ENCODE peak calls at places on chromosomes 11 and 22, in five cellular contexts. S, N, I, E and Y are unnamed samples.
A peak's percentile ranks its signal among the peaks of the same experiment; 100 is the strongest.

GRCh38 chr11:18010271-18010670 is 2.6 kb downstream of the SERGEF start:
- DNase-seq in S (no peak), N (no peak), I (no peak), E (no peak), Y (no peak)

GRCh38 chr11:17978553-17979287 is 34.1 kb downstream of the SERGEF start:
- DNase-seq in S (no peak), N (no peak), I (peak; percentile 64), E (peak; percentile 14), Y (no peak)

GRCh38 chr11:1843098-1843473 is 4.3 kb downstream of the TNNI2 start:
- DNase-seq in S (no peak), N (no peak), I (no peak), E (no peak), Y (no peak)

GRCh38 chr11:76579047-76579751 is 91.3 kb downstream of the LRRC32 start:
- DNase-seq in S (no peak), N (no peak), I (peak; percentile 81), E (no peak), Y (no peak)

GRCh38 chr22:49480896-49481650 is 346.6 kb downstream of the BRD1 start:
- DNase-seq in S (no peak), N (no peak), I (no peak), E (no peak), Y (no peak)

GRCh38 chr22:26883393-26883792 is 226.0 kb downstream of the MIAT start:
- DNase-seq in S (no peak), N (no peak), I (no peak), E (no peak), Y (no peak)

GRCh38 chr11:16280256-16280682 is 76.1 kb downstream of the SOX6 start:
- DNase-seq in S (no peak), N (no peak), I (no peak), E (no peak), Y (peak; percentile 97)

GRCh38 chr11:47948137-47948536 is 32.2 kb upstream of the PTPRJ start:
- DNase-seq in S (no peak), N (no peak), I (no peak), E (no peak), Y (no peak)

GRCh38 chr11:2728663-2729332 is 29.0 kb upstream of the KCNQ1OT1 start:
- DNase-seq in S (no peak), N (no peak), I (no peak), E (no peak), Y (no peak)

GRCh38 chr11:104127828-104128227 is 36.1 kb downstream of the PDGFD start:
- DNase-seq in S (no peak), N (no peak), I (peak; percentile 58), E (no peak), Y (no peak)

GRCh38 chr11:1776331-1776851 is 12.7 kb upstream of the CTSD start:
- DNase-seq in S (no peak), N (no peak), I (no peak), E (no peak), Y (no peak)

GRCh38 chr22:35894937-35895708 is 133.5 kb downstream of the RBFOX2 start:
- DNase-seq in S (no peak), N (no peak), I (peak; percentile 85), E (no peak), Y (no peak)

GRCh38 chr11:59173964-59174663 is 2.2 kb downstream of the DTX4 start:
- DNase-seq in S (no peak), N (no peak), I (no peak), E (no peak), Y (no peak)

GRCh38 chr11:83249972-83250593 is 36.1 kb downstream of the CCDC90B start:
- DNase-seq in S (no peak), N (no peak), I (peak; percentile 83), E (peak; percentile 45), Y (no peak)

GRCh38 chr11:62451243-62451626 is 32.4 kb downstream of the SCGB1A1 start:
- DNase-seq in S (no peak), N (no peak), I (no peak), E (no peak), Y (no peak)

GRCh38 chr11:4496555-4497248 is 14.3 kb downstream of the OR52K1 start:
- DNase-seq in S (no peak), N (no peak), I (no peak), E (no peak), Y (no peak)

GRCh38 chr22:30821863-30822215 is 127.2 kb downstream of the OSBP2 start:
- DNase-seq in S (no peak), N (no peak), I (no peak), E (no peak), Y (no peak)

GRCh38 chr11:91664521-91664920 is 560.1 kb upstream of the FAT3 start:
- DNase-seq in S (no peak), N (no peak), I (no peak), E (no peak), Y (no peak)

GRCh38 chr22:44159811-44160210 is 20.9 kb upstream of the PARVG start:
- DNase-seq in S (no peak), N (no peak), I (no peak), E (no peak), Y (no peak)

GRCh38 chr11:64296236-64296635 is 3.9 kb upstream of the CATSPERZ start:
- DNase-seq in S (no peak), N (no peak), I (no peak), E (no peak), Y (no peak)

GRCh38 chr11:9629064-9629463 is 34.8 kb upstream of the SWAP70 start:
- DNase-seq in S (no peak), N (no peak), I (no peak), E (no peak), Y (no peak)

GRCh38 chr22:41935015-41935908 is 8.7 kb upstream of the TNFRSF13C start:
- DNase-seq in S (no peak), N (no peak), I (no peak), E (no peak), Y (no peak)

GRCh38 chr11:1884123-1884415 is 7.6 kb downstream of the PRR33 start:
- DNase-seq in S (no peak), N (no peak), I (no peak), E (no peak), Y (no peak)

GRCh38 chr11:134761361-134761760 is 349.3 kb upstream of the B3GAT1 start:
- DNase-seq in S (no peak), N (no peak), I (no peak), E (no peak), Y (no peak)

GRCh38 chr11:45092901-45093760 is 53.3 kb upstream of the PRDM11 start:
- DNase-seq in S (no peak), N (no peak), I (peak; percentile 56), E (no peak), Y (no peak)

GRCh38 chr11:88420165-88420781 is 82.7 kb upstream of the CTSC start:
- DNase-seq in S (no peak), N (no peak), I (peak; percentile 58), E (peak; percentile 73), Y (no peak)

GRCh38 chr11:35009191-35009940 is 92.9 kb downstream of the PDHX start:
- DNase-seq in S (no peak), N (no peak), I (peak; percentile 70), E (no peak), Y (no peak)

GRCh38 chr11:9859491-9860305 is 195.8 kb downstream of the SWAP70 start:
- DNase-seq in S (no peak), N (no peak), I (peak; percentile 89), E (peak; percentile 4), Y (no peak)

GRCh38 chr11:130124096-130124495 is 35.5 kb upstream of the ST14 start:
- DNase-seq in S (no peak), N (no peak), I (peak; percentile 95), E (peak; percentile 99), Y (no peak)

GRCh38 chr11:66081505-66081904 is 11.4 kb downstream of the PACS1 start:
- DNase-seq in S (no peak), N (peak; percentile 72), I (peak; percentile 50), E (peak; percentile 80), Y (no peak)

GRCh38 chr11:46240371-46240770 is 37.1 kb upstream of the CREB3L1 start:
- DNase-seq in S (no peak), N (no peak), I (no peak), E (no peak), Y (no peak)

GRCh38 chr22:39266398-39267030 is 21.7 kb upstream of the PDGFB start:
- DNase-seq in S (no peak), N (no peak), I (peak; percentile 63), E (no peak), Y (no peak)